ENCODE peak calls at places on chromosomes 1 and 21, in five cellular contexts. W is fibroblast of mammary gland, L is BJ, F is fibroblast of lung, D is GM23338. H is an unnamed sample.

GRCh38 chr1:117171900-117172501 is 38.7 kb downstream of the VTCN1 start:
- DNase-seq in W (peak), D (peak), F (peak), L (no peak), H (no peak)

GRCh38 chr21:21200939-21201610 is 202.9 kb downstream of the NCAM2 start:
- DNase-seq in W (peak), D (no peak), L (no peak), F (peak), H (no peak)

GRCh38 chr1:213934642-213935041 is 53.1 kb upstream of the PROX1 start:
- DNase-seq in L (no peak), F (peak), W (peak), D (no peak), H (no peak)

GRCh38 chr1:180269848-180270766 is 40.0 kb downstream of the LHX4 start:
- DNase-seq in L (no peak), D (peak), W (no peak), F (no peak), H (no peak)

GRCh38 chr1:156801409-156802121 is 15.1 kb downstream of the SH2D2A start:
- DNase-seq in L (peak), W (peak), F (peak), D (no peak), H (peak)

GRCh38 chr1:174812026-174812425 is 187.7 kb upstream of the CACYBP start:
- DNase-seq in F (no peak), L (no peak), D (no peak), W (no peak), H (no peak)

GRCh38 chr1:206658264-206658980 is 23.1 kb downstream of the DYRK3 start:
- DNase-seq in D (peak), F (no peak), L (no peak), W (no peak), H (no peak)

GRCh38 chr1:175221548-175222175 is 29.1 kb upstream of the KIAA0040 start:
- DNase-seq in D (peak), W (no peak), L (no peak), F (peak), H (no peak)

GRCh38 chr1:115077286-115077983 is 11.9 kb downstream of the TSPAN2 start:
- DNase-seq in F (no peak), L (no peak), W (peak), D (no peak), H (no peak)

GRCh38 chr1:15882665-15883064 is 35.2 kb downstream of the SPEN start:
- DNase-seq in F (no peak), D (no peak), L (no peak), W (peak), H (no peak)

GRCh38 chr1:109803901-109804331 is 40.2 kb upstream of the EPS8L3 start:
- DNase-seq in D (no peak), F (peak), W (peak), L (no peak), H (no peak)

GRCh38 chr1:77395051-77395450 is 113.2 kb downstream of the AK5 start:
- DNase-seq in W (no peak), F (no peak), D (no peak), L (no peak), H (no peak)

GRCh38 chr1:87149166-87150065 is 179.3 kb upstream of the LMO4 start:
- DNase-seq in L (peak), W (peak), D (peak), F (peak), H (peak)

GRCh38 chr1:23913212-23913880 is at the start of gene CNR2:
- DNase-seq in W (no peak), L (no peak), D (no peak), F (no peak), H (no peak)

GRCh38 chr1:23914921-23915320 is 1.8 kb upstream of the CNR2 start:
- DNase-seq in F (no peak), L (no peak), W (no peak), D (no peak), H (no peak)

GRCh38 chr1:23911924-23912323 is 1.2 kb downstream of the CNR2 start:
- DNase-seq in D (no peak), W (no peak), L (no peak), F (no peak), H (no peak)

GRCh38 chr1:23916209-23917131 is 3.3 kb upstream of the CNR2 start:
- DNase-seq in D (peak), F (peak), L (no peak), W (peak), H (peak)

GRCh38 chr1:23915470-23915869 is 2.3 kb upstream of the CNR2 start:
- DNase-seq in D (no peak), L (no peak), F (no peak), W (no peak), H (no peak)
- TF ChIP-seq CTCF in D (no peak), L (no peak), F (no peak), W (no peak), H (no peak)

GRCh38 chr1:91273875-91274274 is 130.8 kb downstream of the HFM1 start:
- DNase-seq in D (no peak), F (peak), L (no peak), W (peak), H (no peak)

GRCh38 chr1:91282695-91283420 is 121.8 kb downstream of the HFM1 start:
- DNase-seq in W (peak), L (peak), D (peak), F (peak), H (peak)

GRCh38 chr1:91283421-91283726 is 121.3 kb downstream of the HFM1 start:
- DNase-seq in D (no peak), L (no peak), W (peak), F (no peak), H (no peak)

GRCh38 chr1:91281782-91282181 is 122.9 kb downstream of the HFM1 start:
- DNase-seq in L (no peak), W (no peak), D (no peak), F (no peak), H (no peak)

GRCh38 chr1:91278754-91279153 is 125.9 kb downstream of the HFM1 start:
- DNase-seq in W (peak), D (peak), L (no peak), F (peak), H (peak)
- TF ChIP-seq CTCF in W (peak), D (peak), L (peak), F (no peak), H (peak)

DNA sequence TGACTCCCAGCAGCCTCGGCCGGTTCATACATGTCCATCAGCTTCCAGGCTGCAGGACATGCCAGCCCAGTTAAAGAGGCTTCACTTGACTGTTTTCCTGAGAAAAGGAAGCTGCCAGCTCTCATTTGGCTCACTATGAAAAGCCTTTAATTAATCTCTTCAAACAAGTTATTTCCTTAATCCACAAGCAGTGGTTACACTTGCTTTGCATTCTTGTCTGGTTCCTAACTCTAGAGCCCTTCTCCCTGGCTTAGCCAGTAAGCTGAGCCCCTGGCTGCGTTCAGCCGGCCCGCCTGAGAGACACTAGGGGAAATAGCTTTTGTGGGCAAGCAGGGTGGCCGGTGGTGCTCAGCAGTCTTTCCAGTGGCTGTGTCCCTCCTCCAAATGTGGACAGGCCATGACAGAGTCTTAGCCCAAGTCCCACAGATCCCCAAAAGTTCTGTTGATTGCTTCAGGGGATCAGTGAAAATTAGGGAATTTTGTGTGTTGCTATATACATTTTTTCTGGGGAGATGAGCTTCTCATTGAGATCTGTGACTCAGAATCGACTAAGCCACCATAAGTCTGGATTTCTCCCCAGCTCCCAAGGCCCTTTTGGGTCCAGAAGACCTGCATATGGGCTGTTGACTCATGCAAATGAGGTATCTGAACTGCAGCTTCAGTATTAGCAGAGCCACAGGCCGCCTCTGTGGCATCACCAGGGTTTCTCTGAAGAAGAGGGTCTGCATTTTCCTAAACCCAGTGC is 10.1 kb downstream of the ATF3 start:
- DNase-seq in W (peak), D (no peak), L (no peak), F (peak), H (peak)
- TF ChIP-seq CTCF in W (no peak), D (no peak), L (no peak), F (no peak), H (no peak)

DNA sequence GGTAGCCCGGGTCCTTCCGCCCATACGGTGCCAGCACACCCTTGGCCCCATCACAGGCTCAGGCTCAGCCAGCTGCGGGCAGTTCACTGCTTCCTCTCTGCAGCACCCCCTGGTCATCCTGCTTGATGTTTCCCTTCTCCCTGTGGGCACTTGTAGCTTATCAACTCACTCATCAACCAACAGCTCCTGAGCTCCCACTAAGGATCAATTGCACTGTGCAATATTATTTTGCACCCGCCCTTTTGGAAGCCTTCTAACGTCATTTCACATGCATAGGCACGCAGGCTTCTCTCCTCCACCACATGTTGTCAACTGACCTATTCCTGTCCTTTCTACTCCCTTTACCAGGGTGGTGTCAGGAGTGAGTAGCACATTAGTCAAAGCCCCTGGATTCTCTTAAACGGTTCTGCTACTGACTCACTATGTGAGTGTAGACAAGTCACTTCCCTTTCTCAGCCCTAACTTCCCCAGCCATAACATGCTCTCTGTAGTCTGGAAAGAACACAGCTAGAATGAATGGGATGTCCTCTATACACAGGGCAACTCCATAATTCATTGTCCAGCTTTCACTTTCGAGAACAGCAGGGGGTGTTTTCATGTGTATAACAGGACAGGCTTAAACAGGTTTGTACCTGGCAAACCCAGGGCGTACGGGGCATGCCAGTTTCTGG is 47.1 kb upstream of the IRF2BP2 start:
- DNase-seq in F (peak), L (peak), D (no peak), W (peak), H (peak)
- TF ChIP-seq CTCF in F (no peak), L (no peak), D (no peak), W (peak), H (no peak)